ENCODE peak calls at places on chromosomes 1 and 21, in four cellular contexts. U, B, C and Y are unnamed samples.

GRCh38 chr1:75198761-75199160 is 64.6 kb downstream of the LHX8 start:
- DNase-seq in B (no peak), C (no peak), U (no peak), Y (no peak)

GRCh38 chr1:33175865-33176264 is 6.0 kb downstream of the TRIM62 start:
- DNase-seq in B (no peak), U (no peak), C (no peak), Y (no peak)

GRCh38 chr1:202011994-202012393 is 1.6 kb downstream of the ELF3 start:
- DNase-seq in C (no peak), U (no peak), B (no peak), Y (peak)

GRCh38 chr21:41170442-41170841 is 2.5 kb downstream of the BACE2 start:
- DNase-seq in U (peak), C (no peak), B (peak), Y (peak)

GRCh38 chr1:114758251-114758832 is 558 bp upstream of the CSDE1 start:
- DNase-seq in U (no peak), B (no peak), C (no peak), Y (no peak)

GRCh38 chr1:162230096-162230495 is 146.6 kb downstream of the SPATA46 start:
- DNase-seq in U (peak), C (no peak), B (no peak), Y (peak)

GRCh38 chr1:235739124-235739523 is 89.5 kb upstream of the GNG4 start:
- DNase-seq in U (no peak), C (no peak), B (no peak), Y (peak)

GRCh38 chr21:33848252-33848953 is 67.2 kb downstream of the ATP5PO start:
- DNase-seq in U (no peak), C (peak), B (no peak), Y (no peak)

GRCh38 chr21:32735524-32735923 is 7.7 kb upstream of the SYNJ1 start:
- DNase-seq in U (no peak), C (no peak), B (no peak), Y (no peak)

GRCh38 chr1:32272557-32273388 is 19.1 kb upstream of the HDAC1 start:
- DNase-seq in C (no peak), B (no peak), U (no peak), Y (no peak)

GRCh38 chr1:52641307-52641706 is 8.3 kb downstream of the SHISAL2A start:
- DNase-seq in C (no peak), B (peak), U (peak), Y (no peak)

GRCh38 chr1:182229907-182230522 is 161.6 kb downstream of the GLUL start:
- DNase-seq in U (no peak), C (no peak), B (no peak), Y (no peak)

GRCh38 chr1:15525043-15525958 is 1.3 kb upstream of the CASP9 start:
- DNase-seq in C (peak), B (no peak), U (peak), Y (no peak)